ENCODE peak calls at places on chromosomes 3 and 15, in ten cellular contexts. One of them, this sample, is unnamed.

GRCh38 chr3:65597225-65597951 is 441.3 kb downstream of the MAGI1 start:
- DNase-seq in Caki2: no peak
- DNase-seq in posterior cingulate gyrus: peak; percentile 63
- DNase-seq in mesendoderm: peak; percentile 93
- DNase-seq in astrocyte: peak; percentile 51
- DNase-seq in HL-60: no peak
- DNase-seq in AG10803: peak; percentile 25
- DNase-seq in epithelial cell of proximal tubule: no peak
- DNase-seq in SW480: peak; percentile 98
- DNase-seq in stimulated activated CD4-positive, alpha-beta T cell treated with anti-CD3 and anti-CD28 coated beads, TNF-alpha, amount 100 ng/mL, for 48 hours: no peak
- DNase-seq in this sample: no peak

GRCh38 chr3:98733055-98733777 is 29.9 kb upstream of the ST3GAL6 start:
- DNase-seq in HL-60: peak; percentile 29
- DNase-seq in epithelial cell of proximal tubule: no peak
- DNase-seq in SW480: no peak
- DNase-seq in astrocyte: peak; percentile 7
- DNase-seq in AG10803: no peak
- DNase-seq in posterior cingulate gyrus: peak; percentile 35
- DNase-seq in Caki2: peak; percentile 40
- DNase-seq in stimulated activated CD4-positive, alpha-beta T cell treated with anti-CD3 and anti-CD28 coated beads, TNF-alpha, amount 100 ng/mL, for 48 hours: no peak
- DNase-seq in mesendoderm: peak; percentile 66
- DNase-seq in this sample: no peak

GRCh38 chr15:80970018-80970657 is 19.5 kb downstream of the MESD start:
- DNase-seq in posterior cingulate gyrus: peak; percentile 63
- DNase-seq in epithelial cell of proximal tubule: no peak
- DNase-seq in stimulated activated CD4-positive, alpha-beta T cell treated with anti-CD3 and anti-CD28 coated beads, TNF-alpha, amount 100 ng/mL, for 48 hours: peak; percentile 57
- DNase-seq in AG10803: peak; percentile 69
- DNase-seq in Caki2: peak; percentile 42
- DNase-seq in SW480: peak; percentile 61
- DNase-seq in mesendoderm: peak; percentile 66
- DNase-seq in HL-60: peak; percentile 48
- DNase-seq in astrocyte: no peak
- DNase-seq in this sample: no peak

GRCh38 chr3:50660386-50660785 is 14.3 kb upstream of the DOCK3 start:
- DNase-seq in AG10803: no peak
- DNase-seq in Caki2: no peak
- DNase-seq in HL-60: no peak
- DNase-seq in posterior cingulate gyrus: no peak
- DNase-seq in mesendoderm: no peak
- DNase-seq in astrocyte: no peak
- DNase-seq in stimulated activated CD4-positive, alpha-beta T cell treated with anti-CD3 and anti-CD28 coated beads, TNF-alpha, amount 100 ng/mL, for 48 hours: no peak
- DNase-seq in SW480: no peak
- DNase-seq in epithelial cell of proximal tubule: no peak
- DNase-seq in this sample: no peak

GRCh38 chr3:30776186-30776815 is 118.2 kb downstream of the GADL1 start:
- DNase-seq in epithelial cell of proximal tubule: no peak
- DNase-seq in AG10803: no peak
- DNase-seq in Caki2: no peak
- DNase-seq in posterior cingulate gyrus: no peak
- DNase-seq in HL-60: no peak
- DNase-seq in SW480: no peak
- DNase-seq in astrocyte: no peak
- DNase-seq in mesendoderm: no peak
- DNase-seq in stimulated activated CD4-positive, alpha-beta T cell treated with anti-CD3 and anti-CD28 coated beads, TNF-alpha, amount 100 ng/mL, for 48 hours: no peak
- DNase-seq in this sample: no peak

GRCh38 chr3:159839561-159840379 is 148.9 kb upstream of the IL12A start:
- DNase-seq in AG10803: no peak
- DNase-seq in HL-60: no peak
- DNase-seq in SW480: no peak
- DNase-seq in posterior cingulate gyrus: peak; percentile 84
- DNase-seq in Caki2: no peak
- DNase-seq in astrocyte: peak; percentile 44
- DNase-seq in stimulated activated CD4-positive, alpha-beta T cell treated with anti-CD3 and anti-CD28 coated beads, TNF-alpha, amount 100 ng/mL, for 48 hours: no peak
- DNase-seq in epithelial cell of proximal tubule: no peak
- DNase-seq in mesendoderm: peak; percentile 87
- DNase-seq in this sample: no peak

GRCh38 chr3:140933552-140933951 is 8.1 kb upstream of the SLC25A36 start:
- DNase-seq in mesendoderm: no peak
- DNase-seq in posterior cingulate gyrus: no peak
- DNase-seq in AG10803: no peak
- DNase-seq in astrocyte: no peak
- DNase-seq in stimulated activated CD4-positive, alpha-beta T cell treated with anti-CD3 and anti-CD28 coated beads, TNF-alpha, amount 100 ng/mL, for 48 hours: no peak
- DNase-seq in Caki2: no peak
- DNase-seq in HL-60: no peak
- DNase-seq in SW480: no peak
- DNase-seq in epithelial cell of proximal tubule: no peak
- DNase-seq in this sample: no peak

GRCh38 chr15:62796296-62796695 is 246.3 kb upstream of the TPM1 start:
- DNase-seq in mesendoderm: no peak
- DNase-seq in AG10803: no peak
- DNase-seq in HL-60: no peak
- DNase-seq in astrocyte: no peak
- DNase-seq in stimulated activated CD4-positive, alpha-beta T cell treated with anti-CD3 and anti-CD28 coated beads, TNF-alpha, amount 100 ng/mL, for 48 hours: no peak
- DNase-seq in SW480: no peak
- DNase-seq in epithelial cell of proximal tubule: no peak
- DNase-seq in posterior cingulate gyrus: no peak
- DNase-seq in Caki2: no peak
- DNase-seq in this sample: no peak

GRCh38 chr15:67024322-67024997 is 40.9 kb upstream of the SMAD3 start:
- DNase-seq in HL-60: peak; percentile 93
- DNase-seq in posterior cingulate gyrus: peak; percentile 60
- DNase-seq in astrocyte: peak; percentile 94
- DNase-seq in stimulated activated CD4-positive, alpha-beta T cell treated with anti-CD3 and anti-CD28 coated beads, TNF-alpha, amount 100 ng/mL, for 48 hours: peak; percentile 35
- DNase-seq in SW480: peak; percentile 82
- DNase-seq in mesendoderm: peak; percentile 59
- DNase-seq in Caki2: peak; percentile 74
- DNase-seq in epithelial cell of proximal tubule: no peak
- DNase-seq in AG10803: peak; percentile 96
- DNase-seq in this sample: peak; percentile 78

GRCh38 chr15:82177291-82178010 is 85.1 kb downstream of the EFL1 start:
- DNase-seq in SW480: no peak
- DNase-seq in astrocyte: peak; percentile 91
- DNase-seq in epithelial cell of proximal tubule: no peak
- DNase-seq in HL-60: peak; percentile 11
- DNase-seq in posterior cingulate gyrus: no peak
- DNase-seq in mesendoderm: peak; percentile 5
- DNase-seq in Caki2: no peak
- DNase-seq in AG10803: peak; percentile 92
- DNase-seq in stimulated activated CD4-positive, alpha-beta T cell treated with anti-CD3 and anti-CD28 coated beads, TNF-alpha, amount 100 ng/mL, for 48 hours: no peak
- DNase-seq in this sample: no peak

GRCh38 chr15:56351957-56352506 is 13.2 kb upstream of the TEX9 start:
- DNase-seq in SW480: no peak
- DNase-seq in stimulated activated CD4-positive, alpha-beta T cell treated with anti-CD3 and anti-CD28 coated beads, TNF-alpha, amount 100 ng/mL, for 48 hours: no peak
- DNase-seq in astrocyte: peak; percentile 54
- DNase-seq in Caki2: no peak
- DNase-seq in epithelial cell of proximal tubule: no peak
- DNase-seq in HL-60: no peak
- DNase-seq in mesendoderm: no peak
- DNase-seq in AG10803: no peak
- DNase-seq in posterior cingulate gyrus: no peak
- DNase-seq in this sample: no peak

GRCh38 chr3:131083190-131083863 is 56.6 kb downstream of the NEK11 start:
- DNase-seq in astrocyte: no peak
- DNase-seq in epithelial cell of proximal tubule: no peak
- DNase-seq in HL-60: no peak
- DNase-seq in mesendoderm: peak; percentile 11
- DNase-seq in AG10803: peak; percentile 24
- DNase-seq in stimulated activated CD4-positive, alpha-beta T cell treated with anti-CD3 and anti-CD28 coated beads, TNF-alpha, amount 100 ng/mL, for 48 hours: no peak
- DNase-seq in Caki2: no peak
- DNase-seq in posterior cingulate gyrus: peak; percentile 96
- DNase-seq in SW480: no peak
- DNase-seq in this sample: no peak

GRCh38 chr3:46354984-46355383 is 1.1 kb downstream of the CCR2 start:
- DNase-seq in AG10803: no peak
- DNase-seq in posterior cingulate gyrus: no peak
- DNase-seq in Caki2: no peak
- DNase-seq in astrocyte: no peak
- DNase-seq in stimulated activated CD4-positive, alpha-beta T cell treated with anti-CD3 and anti-CD28 coated beads, TNF-alpha, amount 100 ng/mL, for 48 hours: no peak
- DNase-seq in SW480: no peak
- DNase-seq in HL-60: no peak
- DNase-seq in mesendoderm: peak; percentile 78
- DNase-seq in epithelial cell of proximal tubule: no peak
- DNase-seq in this sample: no peak

GRCh38 chr3:50100956-50101845 is 12.5 kb downstream of the RBM5 start:
- DNase-seq in SW480: no peak
- DNase-seq in AG10803: peak; percentile 40
- DNase-seq in stimulated activated CD4-positive, alpha-beta T cell treated with anti-CD3 and anti-CD28 coated beads, TNF-alpha, amount 100 ng/mL, for 48 hours: no peak
- DNase-seq in HL-60: no peak
- DNase-seq in mesendoderm: no peak
- DNase-seq in Caki2: no peak
- DNase-seq in posterior cingulate gyrus: no peak
- DNase-seq in astrocyte: peak; percentile 65
- DNase-seq in epithelial cell of proximal tubule: no peak
- DNase-seq in this sample: no peak

GRCh38 chr3:139448104-139448503 is 28.2 kb downstream of the RBP2 start:
- DNase-seq in epithelial cell of proximal tubule: no peak
- DNase-seq in AG10803: no peak
- DNase-seq in SW480: no peak
- DNase-seq in mesendoderm: no peak
- DNase-seq in astrocyte: no peak
- DNase-seq in stimulated activated CD4-positive, alpha-beta T cell treated with anti-CD3 and anti-CD28 coated beads, TNF-alpha, amount 100 ng/mL, for 48 hours: no peak
- DNase-seq in Caki2: no peak
- DNase-seq in HL-60: no peak
- DNase-seq in posterior cingulate gyrus: peak; percentile 65
- DNase-seq in this sample: no peak

GRCh38 chr3:42556089-42556632 is 25.6 kb downstream of the SEC22C start:
- DNase-seq in astrocyte: no peak
- DNase-seq in Caki2: no peak
- DNase-seq in mesendoderm: peak; percentile 68
- DNase-seq in epithelial cell of proximal tubule: no peak
- DNase-seq in stimulated activated CD4-positive, alpha-beta T cell treated with anti-CD3 and anti-CD28 coated beads, TNF-alpha, amount 100 ng/mL, for 48 hours: no peak
- DNase-seq in HL-60: no peak
- DNase-seq in AG10803: no peak
- DNase-seq in posterior cingulate gyrus: no peak
- DNase-seq in SW480: peak; percentile 88
- DNase-seq in this sample: no peak

GRCh38 chr15:57732526-57733331 is 26.2 kb downstream of the POLR2M start:
- DNase-seq in HL-60: peak; percentile 36
- DNase-seq in Caki2: peak; percentile 42
- DNase-seq in posterior cingulate gyrus: peak; percentile 40
- DNase-seq in mesendoderm: peak; percentile 68
- DNase-seq in epithelial cell of proximal tubule: no peak
- DNase-seq in astrocyte: peak; percentile 35
- DNase-seq in stimulated activated CD4-positive, alpha-beta T cell treated with anti-CD3 and anti-CD28 coated beads, TNF-alpha, amount 100 ng/mL, for 48 hours: peak; percentile 22
- DNase-seq in SW480: peak; percentile 32
- DNase-seq in AG10803: peak; percentile 45
- DNase-seq in this sample: no peak

GRCh38 chr15:80081390-80081789 is 21.9 kb downstream of the ZFAND6 start:
- DNase-seq in Caki2: no peak
- DNase-seq in SW480: no peak
- DNase-seq in AG10803: no peak
- DNase-seq in mesendoderm: no peak
- DNase-seq in stimulated activated CD4-positive, alpha-beta T cell treated with anti-CD3 and anti-CD28 coated beads, TNF-alpha, amount 100 ng/mL, for 48 hours: no peak
- DNase-seq in astrocyte: no peak
- DNase-seq in posterior cingulate gyrus: no peak
- DNase-seq in HL-60: peak; percentile 59
- DNase-seq in epithelial cell of proximal tubule: no peak
- DNase-seq in this sample: peak; percentile 11

GRCh38 chr15:46111730-46112129 is 476.9 kb downstream of the SQOR start:
- DNase-seq in AG10803: no peak
- DNase-seq in astrocyte: no peak
- DNase-seq in SW480: no peak
- DNase-seq in HL-60: no peak
- DNase-seq in epithelial cell of proximal tubule: no peak
- DNase-seq in stimulated activated CD4-positive, alpha-beta T cell treated with anti-CD3 and anti-CD28 coated beads, TNF-alpha, amount 100 ng/mL, for 48 hours: no peak
- DNase-seq in mesendoderm: peak; percentile 16
- DNase-seq in posterior cingulate gyrus: no peak
- DNase-seq in Caki2: no peak
- DNase-seq in this sample: no peak

GRCh38 chr3:58528629-58529028 is 8.4 kb downstream of the ACOX2 start:
- DNase-seq in AG10803: peak; percentile 33
- DNase-seq in Caki2: no peak
- DNase-seq in HL-60: no peak
- DNase-seq in epithelial cell of proximal tubule: peak; percentile 49
- DNase-seq in astrocyte: peak; percentile 46
- DNase-seq in SW480: no peak
- DNase-seq in stimulated activated CD4-positive, alpha-beta T cell treated with anti-CD3 and anti-CD28 coated beads, TNF-alpha, amount 100 ng/mL, for 48 hours: no peak
- DNase-seq in mesendoderm: no peak
- DNase-seq in posterior cingulate gyrus: no peak
- DNase-seq in this sample: no peak

GRCh38 chr3:178916223-178916622 is 155.4 kb downstream of the ZMAT3 start:
- DNase-seq in posterior cingulate gyrus: no peak
- DNase-seq in stimulated activated CD4-positive, alpha-beta T cell treated with anti-CD3 and anti-CD28 coated beads, TNF-alpha, amount 100 ng/mL, for 48 hours: no peak
- DNase-seq in HL-60: no peak
- DNase-seq in epithelial cell of proximal tubule: no peak
- DNase-seq in astrocyte: no peak
- DNase-seq in mesendoderm: no peak
- DNase-seq in Caki2: no peak
- DNase-seq in SW480: no peak
- DNase-seq in AG10803: no peak
- DNase-seq in this sample: no peak

GRCh38 chr15:22903961-22904534 is 65.6 kb downstream of the NIPA2 start:
- DNase-seq in SW480: no peak
- DNase-seq in astrocyte: no peak
- DNase-seq in HL-60: no peak
- DNase-seq in mesendoderm: no peak
- DNase-seq in AG10803: no peak
- DNase-seq in stimulated activated CD4-positive, alpha-beta T cell treated with anti-CD3 and anti-CD28 coated beads, TNF-alpha, amount 100 ng/mL, for 48 hours: no peak
- DNase-seq in epithelial cell of proximal tubule: no peak
- DNase-seq in Caki2: no peak
- DNase-seq in posterior cingulate gyrus: no peak
- DNase-seq in this sample: no peak

GRCh38 chr15:98856540-98856907 is 151.1 kb downstream of the PGPEP1L start:
- DNase-seq in mesendoderm: no peak
- DNase-seq in epithelial cell of proximal tubule: no peak
- DNase-seq in HL-60: no peak
- DNase-seq in AG10803: peak; percentile 96
- DNase-seq in astrocyte: peak; percentile 91
- DNase-seq in posterior cingulate gyrus: no peak
- DNase-seq in SW480: no peak
- DNase-seq in Caki2: no peak
- DNase-seq in stimulated activated CD4-positive, alpha-beta T cell treated with anti-CD3 and anti-CD28 coated beads, TNF-alpha, amount 100 ng/mL, for 48 hours: no peak
- DNase-seq in this sample: no peak

GRCh38 chr3:28286595-28286994 is 45.2 kb downstream of the CMC1 start:
- DNase-seq in mesendoderm: peak; percentile 45
- DNase-seq in epithelial cell of proximal tubule: no peak
- DNase-seq in Caki2: peak; percentile 16
- DNase-seq in stimulated activated CD4-positive, alpha-beta T cell treated with anti-CD3 and anti-CD28 coated beads, TNF-alpha, amount 100 ng/mL, for 48 hours: no peak
- DNase-seq in AG10803: peak; percentile 52
- DNase-seq in HL-60: no peak
- DNase-seq in SW480: peak; percentile 39
- DNase-seq in posterior cingulate gyrus: no peak
- DNase-seq in astrocyte: peak; percentile 12
- DNase-seq in this sample: no peak

GRCh38 chr3:171195686-171196085 is 169.2 kb upstream of the SLC2A2 start:
- DNase-seq in posterior cingulate gyrus: no peak
- DNase-seq in Caki2: no peak
- DNase-seq in HL-60: no peak
- DNase-seq in stimulated activated CD4-positive, alpha-beta T cell treated with anti-CD3 and anti-CD28 coated beads, TNF-alpha, amount 100 ng/mL, for 48 hours: no peak
- DNase-seq in mesendoderm: no peak
- DNase-seq in SW480: no peak
- DNase-seq in astrocyte: no peak
- DNase-seq in AG10803: no peak
- DNase-seq in epithelial cell of proximal tubule: no peak
- DNase-seq in this sample: no peak

GRCh38 chr3:18076301-18076700 is 333.9 kb upstream of the TBC1D5 start:
- DNase-seq in posterior cingulate gyrus: no peak
- DNase-seq in astrocyte: no peak
- DNase-seq in HL-60: no peak
- DNase-seq in SW480: no peak
- DNase-seq in Caki2: no peak
- DNase-seq in epithelial cell of proximal tubule: no peak
- DNase-seq in AG10803: no peak
- DNase-seq in stimulated activated CD4-positive, alpha-beta T cell treated with anti-CD3 and anti-CD28 coated beads, TNF-alpha, amount 100 ng/mL, for 48 hours: no peak
- DNase-seq in mesendoderm: peak; percentile 77
- DNase-seq in this sample: no peak

GRCh38 chr15:100515758-100516157 is 13.0 kb downstream of the CERS3 start:
- DNase-seq in AG10803: no peak
- DNase-seq in posterior cingulate gyrus: no peak
- DNase-seq in HL-60: no peak
- DNase-seq in epithelial cell of proximal tubule: no peak
- DNase-seq in astrocyte: no peak
- DNase-seq in Caki2: no peak
- DNase-seq in stimulated activated CD4-positive, alpha-beta T cell treated with anti-CD3 and anti-CD28 coated beads, TNF-alpha, amount 100 ng/mL, for 48 hours: no peak
- DNase-seq in SW480: no peak
- DNase-seq in mesendoderm: no peak
- DNase-seq in this sample: no peak

GRCh38 chr3:196968233-196969000 is at the start of gene PIGZ:
- DNase-seq in stimulated activated CD4-positive, alpha-beta T cell treated with anti-CD3 and anti-CD28 coated beads, TNF-alpha, amount 100 ng/mL, for 48 hours: no peak
- DNase-seq in epithelial cell of proximal tubule: no peak
- DNase-seq in Caki2: peak; percentile 30
- DNase-seq in posterior cingulate gyrus: peak; percentile 33
- DNase-seq in HL-60: peak; percentile 35
- DNase-seq in AG10803: peak; percentile 32
- DNase-seq in SW480: peak; percentile 41
- DNase-seq in astrocyte: no peak
- DNase-seq in mesendoderm: no peak
- DNase-seq in this sample: no peak